ENCODE peak calls at places on chromosomes 12 and 14, in six cellular contexts. Y is H9, W is left ventricle myocardium inferior, E is sigmoid colon, O is thoracic aorta, Q is AG04450. M is an unnamed sample.

GRCh38 chr14:67186789-67187188 is 2.5 kb upstream of the GARIN2 start:
- DNase-seq in Y (no peak), W (no peak), E (no peak), O (no peak), Q (no peak), M (no peak)

GRCh38 chr12:128784030-128784770 is 39.6 kb downstream of the SLC15A4 start:
- DNase-seq in Y (no peak), W (no peak), E (peak), O (no peak), Q (no peak), M (peak)

GRCh38 chr14:90444077-90444696 is 47.4 kb downstream of the CALM1 start:
- DNase-seq in Y (no peak), W (no peak), E (no peak), O (no peak), Q (no peak), M (no peak)

GRCh38 chr12:114848661-114849060 is 164.7 kb upstream of the TBX3 start:
- DNase-seq in Y (no peak), W (no peak), E (no peak), O (no peak), Q (peak), M (no peak)

GRCh38 chr14:100528962-100529560 is 58.2 kb downstream of the BEGAIN start:
- DNase-seq in Y (peak), W (peak), E (peak), O (no peak), Q (no peak), M (no peak)

GRCh38 chr12:33322519-33322918 is 117.1 kb downstream of the SYT10 start:
- DNase-seq in Y (no peak), W (no peak), E (no peak), O (no peak), Q (no peak), M (no peak)

GRCh38 chr12:38159092-38159551 is 157.5 kb upstream of the ALG10B start:
- DNase-seq in Y (no peak), W (no peak), E (no peak), O (no peak), Q (no peak), M (no peak)

GRCh38 chr14:100148837-100149731 is 10.4 kb downstream of the DEGS2 start:
- DNase-seq in Y (no peak), W (no peak), E (no peak), O (no peak), Q (no peak), M (no peak)

GRCh38 chr14:105452963-105453362 is 21.7 kb upstream of the CRIP2 start:
- DNase-seq in Y (no peak), W (no peak), E (no peak), O (no peak), Q (no peak), M (no peak)

GRCh38 chr12:27931390-27931789 is 41.1 kb downstream of the PTHLH start:
- DNase-seq in Y (no peak), W (no peak), E (no peak), O (no peak), Q (no peak), M (no peak)

GRCh38 chr14:80356413-80356812 is 145.1 kb upstream of the DIO2 start:
- DNase-seq in Y (no peak), W (no peak), E (no peak), O (no peak), Q (peak), M (no peak)

DNA sequence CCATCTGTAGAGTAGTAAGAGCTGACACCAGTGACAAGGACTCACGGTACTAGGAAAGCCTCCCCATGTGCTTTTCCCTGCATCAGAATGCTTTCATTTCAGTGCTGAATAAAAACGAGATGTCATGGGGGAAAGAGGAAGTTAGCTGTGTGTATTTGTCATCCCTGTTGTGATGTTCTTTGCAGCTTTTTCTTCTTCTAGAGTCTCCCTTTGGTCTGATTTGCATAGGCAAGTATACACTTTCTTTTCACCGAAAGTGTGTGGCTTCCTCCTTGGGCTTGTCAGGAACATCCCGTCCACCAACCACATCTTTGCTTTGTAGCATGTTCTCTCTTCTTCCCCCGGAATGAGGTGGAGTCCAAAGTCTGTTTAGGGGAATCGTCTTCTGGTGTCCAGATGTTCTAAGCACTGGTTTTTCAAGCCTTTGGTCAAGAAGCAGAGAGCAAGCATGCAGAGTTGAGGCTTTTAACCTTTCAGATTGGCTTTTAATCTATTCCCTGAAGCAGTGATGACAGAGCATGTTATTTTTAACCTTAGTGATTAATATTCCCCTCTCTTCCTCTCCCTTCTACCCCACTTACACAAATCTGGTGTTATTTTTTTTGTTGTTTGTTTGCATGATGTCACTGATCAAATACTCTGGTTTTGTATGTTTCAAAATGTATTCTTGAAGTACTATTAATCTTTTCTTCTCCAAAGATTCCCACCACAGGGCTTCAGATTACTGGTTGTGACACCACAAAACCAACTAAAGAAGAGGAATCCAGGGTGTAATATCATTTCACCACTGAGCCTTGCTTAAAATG is 163.4 kb downstream of the SAMD4A start:
- DNase-seq in Y (no peak), W (no peak), E (no peak), O (no peak), Q (no peak), M (no peak)
- H3K27ac ChIP-seq in Y (no peak), W (peak), E (peak), O (peak), Q (peak), M (peak)

DNA sequence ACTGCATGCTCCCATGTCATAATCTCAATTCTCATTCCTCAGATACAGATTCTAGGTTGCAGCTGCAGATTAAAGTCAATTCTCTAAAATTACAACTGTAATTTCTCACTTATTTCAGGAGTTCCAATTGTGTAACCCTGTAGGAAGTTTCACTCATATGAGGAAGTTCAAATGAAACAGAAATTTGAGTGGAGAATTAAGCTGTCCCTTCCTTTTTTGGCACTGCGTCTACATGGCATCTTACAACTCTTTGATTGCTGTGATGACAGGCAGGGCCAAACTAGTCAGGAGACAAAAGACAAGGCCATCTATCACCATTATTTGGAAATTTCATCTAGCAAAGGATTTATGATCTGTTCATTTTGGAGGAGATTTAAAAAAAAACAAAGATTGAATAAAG is 13.3 kb upstream of the GRIP1 start:
- DNase-seq in Y (no peak), W (no peak), E (no peak), O (no peak), Q (no peak), M (no peak)
- H3K27ac ChIP-seq in Y (no peak), W (no peak), E (no peak), O (no peak), Q (no peak), M (no peak)

DNA sequence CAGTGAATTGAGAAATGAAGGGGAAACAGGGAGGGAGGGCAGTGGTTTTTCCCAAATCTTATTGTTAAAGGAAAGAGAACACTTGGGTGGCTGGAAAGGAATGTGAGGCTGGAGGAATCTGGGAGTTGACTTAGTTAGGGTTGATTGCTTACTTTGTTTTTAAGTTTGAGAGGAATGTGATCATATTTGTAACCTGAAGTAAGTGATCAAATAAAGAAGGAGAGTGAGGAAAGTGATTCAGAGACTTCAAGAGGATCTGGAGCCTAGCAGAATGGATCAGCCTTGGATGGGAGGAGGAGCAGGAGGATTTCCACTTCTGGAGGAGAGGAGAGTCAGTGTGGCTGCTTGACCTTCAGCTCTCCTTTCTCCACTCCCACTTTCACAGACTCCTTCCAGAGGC is 6.0 kb upstream of the LRP6 start:
- DNase-seq in Y (no peak), W (no peak), E (no peak), O (no peak), Q (no peak), M (no peak)
- H3K27ac ChIP-seq in Y (no peak), W (no peak), E (no peak), O (no peak), Q (peak), M (no peak)

DNA sequence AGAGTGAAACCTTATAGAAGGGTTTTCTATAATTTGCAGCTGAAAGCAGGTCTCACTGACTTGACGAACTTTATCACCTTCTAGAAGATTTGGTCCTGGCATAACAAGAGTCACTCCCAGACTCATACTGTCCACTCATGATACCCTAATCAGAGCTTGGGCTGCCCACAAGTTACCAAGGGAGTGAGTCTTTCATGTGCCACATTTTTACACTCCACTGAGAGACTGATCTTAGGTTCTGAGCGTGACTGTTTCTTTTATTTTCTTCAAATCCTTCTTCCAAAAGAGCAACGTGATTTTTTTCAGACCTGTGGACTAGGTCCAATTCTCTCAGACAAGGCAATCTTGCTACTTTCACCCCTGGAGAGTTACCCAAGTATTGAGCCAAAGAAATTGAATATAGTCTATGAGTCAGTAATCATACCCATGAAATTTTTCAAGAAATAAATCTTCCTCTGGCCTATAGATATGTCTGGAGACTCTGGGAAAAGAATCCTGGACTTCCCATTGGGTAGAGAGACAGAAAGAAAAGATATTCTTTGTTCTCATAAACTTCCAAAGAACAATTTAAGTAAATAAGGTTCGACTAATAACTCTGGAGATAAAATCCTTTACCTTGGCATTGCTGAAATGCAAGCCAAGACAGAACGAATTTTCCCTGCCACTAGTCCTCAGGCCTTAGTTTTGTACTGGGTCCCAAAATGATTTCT is 26.9 kb downstream of the SIX1 start:
- DNase-seq in Y (no peak), W (no peak), E (no peak), O (no peak), Q (no peak), M (no peak)
- H3K27ac ChIP-seq in Y (no peak), W (no peak), E (no peak), O (no peak), Q (no peak), M (no peak)

DNA sequence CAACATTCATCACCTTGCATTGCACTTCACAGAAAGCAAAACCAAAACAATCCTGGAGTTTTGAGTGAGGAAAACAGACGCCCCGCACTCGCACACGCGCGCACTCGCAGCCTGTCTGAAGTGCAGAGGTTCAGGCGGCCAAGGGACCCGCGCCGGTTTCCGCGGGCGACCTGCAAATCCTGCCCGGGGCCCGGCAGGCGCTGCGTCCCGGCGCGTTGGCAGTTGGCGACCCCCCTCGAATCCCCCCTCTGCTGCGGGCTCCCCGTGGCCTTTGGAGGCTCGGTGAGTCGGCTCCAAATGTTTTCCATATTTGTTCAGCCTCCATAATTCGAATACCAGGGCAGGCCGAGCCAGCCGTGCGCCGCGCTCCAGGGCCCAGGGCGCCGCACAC is at the start of gene SSPN:
- DNase-seq in Y (peak), W (peak), E (peak), O (peak), Q (no peak), M (peak)
- H3K27ac ChIP-seq in Y (no peak), W (peak), E (peak), O (peak), Q (peak), M (peak)

GRCh38 chr12:2537868-2538541 is 256.8 kb upstream of the FKBP4 start:
- DNase-seq in Y (no peak), W (no peak), E (no peak), O (no peak), Q (no peak), M (no peak)
- H3K27ac ChIP-seq in Y (no peak), W (no peak), E (peak), O (no peak), Q (no peak), M (peak)

DNA sequence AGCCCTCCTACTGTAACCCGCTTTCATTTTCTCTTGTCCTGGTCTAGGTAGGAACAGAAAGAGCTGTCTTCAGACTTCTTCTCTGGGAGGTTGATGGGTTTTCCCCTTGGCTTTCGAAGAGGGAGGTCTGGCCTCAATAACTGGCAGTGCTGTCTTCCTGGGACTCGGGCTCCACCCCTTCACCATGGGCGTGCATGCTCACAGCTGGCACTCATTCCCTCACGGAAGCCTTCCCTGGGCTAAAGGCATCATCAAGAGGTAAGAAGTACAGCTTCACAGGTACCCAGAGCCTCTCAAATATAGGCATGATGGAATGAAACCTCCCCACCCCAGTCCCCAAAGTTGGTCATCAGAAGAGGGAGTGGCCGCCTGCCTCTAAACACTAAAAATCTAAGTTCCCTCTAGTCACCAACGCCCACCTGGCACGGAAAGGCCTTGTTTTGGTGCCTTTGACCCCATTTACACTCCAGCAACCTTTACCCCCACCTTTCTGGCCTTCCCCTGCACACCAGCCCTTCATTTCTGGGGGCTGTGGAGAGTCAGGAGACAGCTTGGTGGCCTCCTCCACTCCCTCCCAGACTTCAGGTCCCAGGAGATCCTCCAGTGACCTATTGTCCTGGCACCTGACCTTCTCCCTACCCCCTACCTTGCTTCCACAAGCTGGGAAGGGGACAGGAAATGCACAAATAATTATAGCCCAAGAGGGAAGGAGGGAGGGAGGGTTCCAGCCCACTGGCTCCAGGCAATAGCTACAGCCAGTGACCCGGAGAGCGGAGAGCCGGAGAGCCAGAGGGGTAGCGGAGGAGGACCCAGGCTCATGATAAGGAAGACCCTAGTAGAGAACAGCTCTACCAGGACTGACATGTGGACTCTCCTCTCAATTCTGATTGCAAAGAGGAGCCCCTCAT is 2.8 kb downstream of the RAPGEF3 start:
- DNase-seq in Y (no peak), W (no peak), E (no peak), O (no peak), Q (no peak), M (no peak)
- H3K27ac ChIP-seq in Y (no peak), W (peak), E (peak), O (peak), Q (no peak), M (peak)

GRCh38 chr14:102769049-102769327 is 8.3 kb upstream of the TRAF3 start:
- DNase-seq in Y (no peak), W (no peak), E (no peak), O (no peak), Q (no peak), M (no peak)
- H3K27ac ChIP-seq in Y (no peak), W (no peak), E (no peak), O (no peak), Q (no peak), M (no peak)

GRCh38 chr12:10720974-10721565 is 2.1 kb downstream of the YBX3 start:
- DNase-seq in Y (no peak), W (no peak), E (no peak), O (no peak), Q (no peak), M (no peak)
- H3K27ac ChIP-seq in Y (no peak), W (peak), E (peak), O (peak), Q (peak), M (peak)

M was measured in coronary artery.